ENCODE peak calls at places on chromosome 7, in seven cellular contexts. I is A549, K is K562, T is HCT116, Q is HepG2, H is endothelial cell of umbilical vein, V is GM12878. X is an unnamed sample.

GRCh38 chr7:138932870-138933269 is 48.3 kb downstream of the KIAA1549 start:
- DNase-seq in I (no peak), K (no peak), T (no peak), Q (no peak), H (no peak), V (no peak), X (no peak)

GRCh38 chr7:64873517-64873916 is 29.6 kb upstream of the ZNF273 start:
- DNase-seq in I (no peak), K (no peak), T (no peak), Q (no peak), H (no peak), V (no peak), X (no peak)

GRCh38 chr7:15764986-15765385 is 78.5 kb upstream of the MEOX2 start:
- DNase-seq in I (no peak), K (no peak), T (no peak), Q (no peak), H (peak; percentile 72), V (no peak), X (no peak)

GRCh38 chr7:29809533-29810155 is 3.3 kb downstream of the WIPF3 start:
- DNase-seq in I (no peak), K (no peak), T (no peak), Q (no peak), H (no peak), V (no peak), X (no peak)

GRCh38 chr7:93175219-93175618 is 27.0 kb upstream of the SAMD9L start:
- DNase-seq in I (peak; percentile 3), K (no peak), T (no peak), Q (no peak), H (no peak), V (no peak), X (no peak)

GRCh38 chr7:50507898-50508470 is 57.2 kb downstream of the DDC start:
- DNase-seq in I (no peak), K (no peak), T (no peak), Q (no peak), H (no peak), V (no peak), X (no peak)

GRCh38 chr7:66250711-66251110 is 45.6 kb downstream of the TPST1 start:
- DNase-seq in I (peak; percentile 79), K (no peak), T (no peak), Q (peak; percentile 69), H (peak; percentile 77), V (no peak), X (peak; percentile 9)

GRCh38 chr7:37684927-37685326 is 1.4 kb downstream of the GPR141 start:
- DNase-seq in I (no peak), K (no peak), T (no peak), Q (no peak), H (no peak), V (no peak), X (peak; percentile 43)

GRCh38 chr7:1555046-1555812 is 776 bp downstream of the TMEM184A start:
- DNase-seq in I (peak; percentile 94), K (peak; percentile 85), T (no peak), Q (peak; percentile 88), H (peak; percentile 28), V (no peak), X (peak; percentile 78)

GRCh38 chr7:28811990-28812389 is 146.1 kb downstream of the TRIL start:
- DNase-seq in I (no peak), K (no peak), T (no peak), Q (no peak), H (no peak), V (no peak), X (no peak)

GRCh38 chr7:116598846-116599245 is 73.2 kb upstream of the MET start:
- DNase-seq in I (no peak), K (no peak), T (no peak), Q (no peak), H (peak; percentile 69), V (no peak), X (no peak)

GRCh38 chr7:15989194-15989593 is 302.7 kb upstream of the MEOX2 start:
- DNase-seq in I (no peak), K (no peak), T (no peak), Q (no peak), H (no peak), V (no peak), X (no peak)

GRCh38 chr7:103380395-103381191 is 33.1 kb downstream of the PSMC2 start:
- DNase-seq in I (no peak), K (no peak), T (no peak), Q (peak; percentile 38), H (no peak), V (no peak), X (no peak)

GRCh38 chr7:5607958-5608656 is 173.4 kb downstream of the RNF216 start:
- DNase-seq in I (no peak), K (no peak), T (no peak), Q (no peak), H (no peak), V (no peak), X (peak; percentile 52)

GRCh38 chr7:156941393-156942182 is 7.9 kb upstream of the NOM1 start:
- DNase-seq in I (no peak), K (no peak), T (no peak), Q (no peak), H (no peak), V (no peak), X (no peak)

GRCh38 chr7:87057210-87057609 is 2.2 kb downstream of the ELAPOR2 start:
- DNase-seq in I (no peak), K (no peak), T (no peak), Q (no peak), H (peak; percentile 54), V (no peak), X (no peak)

GRCh38 chr7:5349437-5350173 is 66.9 kb downstream of the SLC29A4 start:
- DNase-seq in I (no peak), K (no peak), T (no peak), Q (no peak), H (no peak), V (no peak), X (no peak)

GRCh38 chr7:50369408-50370026 is 65.0 kb downstream of the IKZF1 start:
- DNase-seq in I (peak; percentile 59), K (peak; percentile 70), T (peak; percentile 50), Q (peak; percentile 11), H (peak; percentile 8), V (peak; percentile 51), X (peak; percentile 90)

DNA sequence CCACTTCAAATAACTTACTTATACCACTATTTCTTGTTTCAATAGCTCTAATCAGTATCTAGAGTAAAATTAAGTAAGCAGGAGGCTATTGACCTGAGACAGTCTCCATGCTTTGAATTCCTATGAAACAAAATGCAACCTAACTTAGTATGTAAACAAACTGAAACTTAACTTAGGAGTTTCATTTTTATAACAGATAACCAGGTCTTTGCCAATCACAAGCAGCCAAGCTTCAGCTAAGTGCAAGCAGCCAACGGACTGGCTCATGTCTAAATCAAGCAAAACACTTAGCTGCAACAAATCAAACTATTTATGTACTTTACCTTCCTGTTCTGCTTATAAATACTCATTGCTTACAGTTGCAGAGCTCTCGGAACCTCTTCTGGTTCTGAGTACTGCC is 4.4 kb upstream of the GSTK1 start:
- DNase-seq in I (no peak), K (peak; percentile 20), T (no peak), Q (no peak), H (no peak), V (peak; percentile 20), X (no peak)
- H3K4me3 ChIP-seq in I (no peak overlapping the region), K (no peak overlapping the region), T (no peak overlapping the region), Q (no peak overlapping the region), H (no peak overlapping the region), V (no peak overlapping the region), X (no peak overlapping the region)

GRCh38 chr7:3270362-3270761 is 30.7 kb upstream of the SDK1 start:
- DNase-seq in I (no peak), K (no peak), T (no peak), Q (no peak), H (no peak), V (no peak), X (no peak)

GRCh38 chr7:3267928-3268690 is 32.9 kb upstream of the SDK1 start:
- DNase-seq in I (peak; percentile 82), K (no peak), T (no peak), Q (no peak), H (no peak), V (no peak), X (no peak)

GRCh38 chr7:3266240-3266639 is 34.8 kb upstream of the SDK1 start:
- DNase-seq in I (no peak), K (no peak), T (no peak), Q (no peak), H (no peak), V (no peak), X (no peak)

GRCh38 chr7:3272691-3273141 is 28.3 kb upstream of the SDK1 start:
- DNase-seq in I (peak; percentile 65), K (no peak), T (peak; percentile 6), Q (no peak), H (peak; percentile 10), V (no peak), X (no peak)

GRCh38 chr7:3271298-3271697 is 29.8 kb upstream of the SDK1 start:
- DNase-seq in I (no peak), K (no peak), T (no peak), Q (no peak), H (no peak), V (no peak), X (no peak)
- TF ChIP-seq MAX in I (no peak), K (no peak), T (no peak), Q (no peak), H (no peak), V (no peak), X (no peak)

DNA sequence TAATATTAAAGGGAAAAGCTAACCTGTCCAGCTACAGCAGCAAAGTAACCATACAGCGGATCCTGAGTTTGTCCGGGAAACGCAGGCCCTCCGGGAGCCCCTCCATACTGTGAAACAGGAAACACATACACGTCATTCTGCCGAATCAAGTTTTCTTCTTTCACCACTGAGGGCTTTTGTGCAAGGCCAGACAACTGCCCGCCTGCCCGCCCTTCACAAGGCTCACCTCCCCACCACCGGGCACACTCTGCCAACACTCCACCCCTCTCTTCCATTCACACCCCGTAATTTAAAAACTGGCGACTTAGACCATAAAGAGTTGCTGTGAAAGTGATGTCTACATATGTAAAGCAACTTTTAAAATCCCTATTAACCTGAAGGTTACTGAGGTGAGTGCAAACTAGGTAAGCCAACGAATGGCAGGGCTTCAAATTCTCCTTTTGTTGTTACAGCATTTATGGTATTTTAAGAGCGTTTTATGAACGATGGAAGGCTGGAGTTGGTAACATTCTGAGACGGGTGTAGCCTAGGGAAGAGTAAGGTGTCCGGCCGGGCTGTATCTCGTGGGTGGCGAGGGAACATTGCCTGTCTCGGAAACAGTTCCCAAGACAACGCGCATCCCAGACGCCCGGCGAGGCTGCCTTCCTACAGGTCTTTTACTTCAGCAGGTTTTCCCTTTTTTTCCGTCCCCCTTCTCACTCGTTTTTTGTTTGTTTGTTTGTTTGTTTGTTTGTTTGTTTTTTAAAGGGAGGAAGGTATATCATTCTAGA is 817 bp downstream of the SRI start:
- DNase-seq in I (no peak), K (peak; percentile 43), T (no peak), Q (no peak), H (peak; percentile 65), V (peak; percentile 27), X (peak; percentile 70)
- TF ChIP-seq POLR2A in I (no peak), K (no peak), T (no peak), Q (no peak), H (no peak), V (peak; percentile 81), X (peak; percentile 18)

DNA sequence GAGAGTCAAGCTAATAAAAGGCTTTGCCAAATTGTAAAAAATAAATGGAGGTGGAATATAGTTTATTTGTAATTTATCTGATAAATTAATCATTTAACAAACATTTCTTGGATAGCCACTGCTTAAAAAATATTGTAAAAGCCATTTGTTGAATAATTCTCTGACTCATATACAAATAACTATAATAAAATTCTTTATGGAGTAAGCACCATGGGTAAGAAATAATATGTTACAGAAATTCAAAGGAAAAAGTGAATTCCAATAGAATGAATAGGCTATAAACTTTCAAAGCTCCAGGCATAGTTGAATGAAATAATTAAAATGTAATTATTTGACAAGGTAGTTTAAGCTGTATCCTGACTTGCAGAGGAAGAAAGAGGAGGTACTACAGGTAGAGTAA is 291.4 kb upstream of the TMEM229A start:
- DNase-seq in I (no peak), K (no peak), T (no peak), Q (no peak), H (no peak), V (no peak), X (no peak)
- H3K4me3 ChIP-seq in I (no peak overlapping the region), K (no peak overlapping the region), T (no peak overlapping the region), Q (no peak overlapping the region), H (no peak overlapping the region), V (no peak overlapping the region), X (no peak overlapping the region)